ENCODE peak calls at places on chromosomes 13 and 19, in nine cellular contexts. Y, B, I, X, E, T, Q, G and H are unnamed samples.

GRCh38 chr13:64073203-64073602 is 2657.6 kb upstream of the PCDH20 start:
- DNase-seq in Y (no peak), Q (no peak), E (no peak), B (no peak), X (no peak), I (no peak), T (no peak), G (no peak), H (no peak)

GRCh38 chr13:40187836-40188591 is 478.4 kb downstream of the FOXO1 start:
- DNase-seq in Q (no peak), Y (no peak), I (no peak), B (no peak), E (no peak), T (no peak), X (no peak), G (no peak), H (no peak)

GRCh38 chr19:30479231-30479630 is 107.0 kb downstream of the ZNF536 start:
- DNase-seq in T (no peak), E (peak; percentile 48), Y (no peak), X (no peak), I (no peak), G (no peak), Q (no peak), B (no peak), H (no peak)

GRCh38 chr19:28961772-28962500 is 251.0 kb downstream of the UQCRFS1 start:
- DNase-seq in Q (no peak), G (peak; percentile 48), X (peak; percentile 59), Y (no peak), T (no peak), E (no peak), I (peak; percentile 90), B (peak; percentile 81), H (peak; percentile 76)

GRCh38 chr13:51001335-51001734 is 91.7 kb downstream of the RNASEH2B start:
- DNase-seq in E (no peak), B (no peak), X (no peak), Y (no peak), T (no peak), G (no peak), I (no peak), Q (no peak), H (no peak)

GRCh38 chr13:65336106-65336603 is 1894.0 kb downstream of the PCDH9 start:
- DNase-seq in E (no peak), X (no peak), Y (no peak), Q (no peak), T (no peak), G (no peak), B (no peak), I (no peak), H (no peak)

GRCh38 chr13:51066091-51066831 is 44.8 kb downstream of the C13orf42 start:
- DNase-seq in Q (peak; percentile 44), X (no peak), T (no peak), G (no peak), I (no peak), Y (no peak), E (no peak), B (peak; percentile 4), H (no peak)

GRCh38 chr19:4523306-4524110 is 5.2 kb upstream of the PLIN4 start:
- DNase-seq in X (no peak), I (peak; percentile 34), T (no peak), Y (no peak), G (peak; percentile 49), E (no peak), B (peak; percentile 10), Q (peak; percentile 88), H (peak; percentile 49)

GRCh38 chr13:43879323-43880181 is at the start of the genes CCDC122 and LACC1:
- DNase-seq in Y (peak; percentile 78), E (peak; percentile 94), G (peak; percentile 74), Q (peak; percentile 87), I (peak; percentile 76), T (peak; percentile 48), B (peak; percentile 84), X (peak; percentile 29), H (peak; percentile 85)

GRCh38 chr13:75790198-75790970 is 154.3 kb downstream of the LMO7 start:
- DNase-seq in Y (no peak), B (no peak), Q (no peak), E (no peak), X (no peak), I (no peak), G (no peak), T (no peak), H (no peak)

GRCh38 chr13:39263531-39263930 is 225.3 kb downstream of the NHLRC3 start:
- DNase-seq in T (no peak), X (no peak), E (no peak), B (no peak), Y (no peak), I (no peak), Q (no peak), G (no peak), H (no peak)

GRCh38 chr13:44786724-44787123 is 202.5 kb downstream of the NUFIP1 start:
- DNase-seq in E (no peak), Q (no peak), I (no peak), B (no peak), X (no peak), G (peak; percentile 41), T (no peak), Y (no peak), H (peak; percentile 50)

GRCh38 chr19:55781112-55781511 is 12.2 kb downstream of the RFPL4AL1 start:
- DNase-seq in B (no peak), X (no peak), E (no peak), Y (no peak), T (no peak), I (no peak), G (no peak), Q (no peak), H (no peak)

GRCh38 chr19:55778331-55778730 is 9.4 kb downstream of the RFPL4AL1 start:
- DNase-seq in E (no peak), X (no peak), T (no peak), I (no peak), G (no peak), Q (no peak), B (no peak), Y (no peak), H (no peak)

GRCh38 chr19:55777528-55777927 is 8.6 kb downstream of the RFPL4AL1 start:
- DNase-seq in X (no peak), I (no peak), Q (peak; percentile 40), E (no peak), B (no peak), G (no peak), Y (no peak), T (no peak), H (no peak)
- TF ChIP-seq CTCF in X (no peak), I (no peak), Q (peak; percentile 14), E (no peak), B (no peak), G (no peak), Y (no peak), T (no peak), H (no peak)

GRCh38 chr13:113096745-113097305 is 8.8 kb upstream of the F7 start:
- DNase-seq in B (no peak), T (no peak), I (no peak), Y (no peak), E (no peak), Q (no peak), G (no peak), X (no peak), H (no peak)
- H3K4me3 ChIP-seq in B (no peak overlapping the region), T (no peak overlapping the region), I (no peak overlapping the region), Y (no peak overlapping the region), E (no peak overlapping the region), Q (no peak overlapping the region), G (no peak overlapping the region), X (no peak overlapping the region), H (no peak overlapping the region)

GRCh38 chr19:44808463-44809371 is at the start of gene BCAM:
- DNase-seq in Y (peak; percentile 71), T (peak; percentile 55), E (peak; percentile 91), B (peak; percentile 54), X (no peak), Q (peak; percentile 87), I (peak; percentile 54), G (peak; percentile 50), H (peak; percentile 67)

GRCh38 chr19:44806271-44806670 is 2.6 kb upstream of the BCAM start:
- DNase-seq in T (no peak), B (no peak), G (no peak), Q (no peak), E (no peak), X (no peak), I (no peak), Y (no peak), H (no peak)

GRCh38 chr19:44807162-44807561 is 1.7 kb upstream of the BCAM start:
- DNase-seq in Y (peak; percentile 92), I (no peak), T (no peak), E (peak; percentile 82), G (no peak), B (no peak), X (no peak), Q (no peak), H (no peak)

GRCh38 chr19:44809856-44810554 is 1.1 kb downstream of the BCAM start:
- DNase-seq in G (no peak), B (no peak), E (no peak), Y (no peak), T (no peak), Q (no peak), I (no peak), X (no peak), H (no peak)

GRCh38 chr19:44807652-44808462 is 1.0 kb upstream of the BCAM start:
- DNase-seq in T (no peak), I (peak; percentile 34), E (peak; percentile 72), G (peak; percentile 43), Y (peak; percentile 34), X (no peak), Q (no peak), B (peak; percentile 34), H (peak; percentile 34)
- TF ChIP-seq CTCF in T (peak; percentile 30), I (peak; percentile 53), E (peak; percentile 45), G (peak; percentile 57), Y (no peak), X (peak; percentile 54), Q (peak; percentile 68), B (peak; percentile 59), H (peak; percentile 52)

GRCh38 chr19:39831679-39832078 is 2.3 kb downstream of the DYRK1B start:
- DNase-seq in E (no peak), G (no peak), T (no peak), Y (no peak), B (no peak), X (no peak), Q (no peak), I (no peak), H (no peak)

GRCh38 chr19:39833464-39834286 is at the start of gene DYRK1B:
- DNase-seq in I (peak; percentile 97), Q (peak; percentile 95), B (peak; percentile 96), X (peak; percentile 84), G (peak; percentile 96), E (peak; percentile 100), T (peak; percentile 96), Y (peak; percentile 98), H (peak; percentile 99)

GRCh38 chr19:39834287-39834841 is 402 bp upstream of the DYRK1B start:
- DNase-seq in E (no peak), X (no peak), Y (no peak), T (no peak), I (no peak), B (no peak), G (no peak), Q (no peak), H (no peak)

GRCh38 chr19:39832341-39833083 is 1.4 kb downstream of the DYRK1B start:
- DNase-seq in G (peak; percentile 50), Y (no peak), X (no peak), E (no peak), I (no peak), T (no peak), Q (no peak), B (no peak), H (no peak)

DNA sequence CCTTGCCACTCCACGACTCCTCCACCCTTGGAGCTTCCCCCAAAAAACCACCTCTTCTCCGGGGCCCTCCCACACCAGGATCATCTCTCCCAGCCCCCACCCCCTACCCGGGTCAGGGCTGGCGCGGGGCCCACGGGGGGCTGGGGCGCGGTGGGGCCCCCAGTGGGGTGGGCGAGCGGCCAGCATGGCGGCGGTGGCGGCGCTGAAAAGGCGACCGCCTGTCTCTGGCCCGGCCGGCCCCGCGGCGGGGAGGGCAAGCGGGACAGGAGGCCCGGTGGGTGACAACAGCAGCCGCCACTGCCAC is 850 bp downstream of the DYRK1B start:
- DNase-seq in Y (no peak), B (no peak), G (no peak), E (no peak), T (no peak), I (no peak), X (no peak), Q (no peak), H (no peak)
- H3K4me3 ChIP-seq in Y (peak overlapping the region; percentile 80), B (peak overlapping the region; percentile 78), G (peak overlapping the region; percentile 79), E (peak overlapping the region; percentile 69), T (peak overlapping the region; percentile 83), I (peak overlapping the region; percentile 81), X (peak overlapping the region; percentile 71), Q (peak overlapping the region; percentile 83), H (peak overlapping the region; percentile 93)